ENCODE peak calls at places on chromosomes 16 and 17, in seven cellular contexts. X, S, U, A, C, P and R are unnamed samples.

GRCh38 chr16:31459722-31460581 is 651 bp downstream of the ARMC5 start:
- DNase-seq in S (peak), C (peak), X (peak), A (peak), P (peak), U (peak), R (peak)

GRCh38 chr17:1110844-1111598 is 68.8 kb downstream of the ABR start:
- DNase-seq in C (no peak), S (peak), P (peak), A (peak), X (no peak), U (peak), R (no peak)

GRCh38 chr16:66502020-66502913 is 47.7 kb downstream of the TK2 start:
- DNase-seq in C (no peak), X (no peak), U (no peak), S (no peak), P (peak), A (peak), R (no peak)

GRCh38 chr17:63448655-63449054 is 2.5 kb upstream of the CYB561 start:
- DNase-seq in S (no peak), P (no peak), A (no peak), C (no peak), X (no peak), U (no peak), R (no peak)

GRCh38 chr17:2792541-2793169 is 3.6 kb upstream of the RAP1GAP2 start:
- DNase-seq in S (no peak), C (no peak), U (no peak), A (no peak), X (no peak), P (no peak), R (peak)

GRCh38 chr17:1304962-1305361 is 25.5 kb downstream of the TRARG1 start:
- DNase-seq in X (no peak), U (no peak), A (no peak), S (no peak), C (no peak), P (no peak), R (no peak)

GRCh38 chr16:69381231-69381630 is 4.6 kb downstream of the TERF2 start:
- DNase-seq in C (no peak), P (no peak), A (no peak), S (no peak), X (no peak), U (no peak), R (no peak)

GRCh38 chr16:75377971-75378386 is 55.3 kb downstream of the CFDP1 start:
- DNase-seq in C (no peak), S (peak), X (no peak), A (no peak), P (no peak), U (no peak), R (no peak)

GRCh38 chr17:1539811-1540210 is 22.8 kb downstream of the PITPNA start:
- DNase-seq in X (no peak), A (no peak), C (no peak), P (no peak), U (no peak), S (no peak), R (no peak)

GRCh38 chr17:34299017-34299416 is 13.5 kb downstream of the CCL11 start:
- DNase-seq in A (no peak), U (no peak), P (no peak), S (no peak), C (no peak), X (no peak), R (no peak)

GRCh38 chr16:58031016-58031800 is 5.7 kb downstream of the MMP15 start:
- DNase-seq in S (no peak), C (no peak), X (no peak), P (no peak), U (no peak), A (no peak), R (no peak)

GRCh38 chr16:47143677-47144558 is at the start of gene NETO2:
- DNase-seq in X (peak), C (peak), A (peak), U (peak), S (peak), P (peak), R (peak)

GRCh38 chr17:45388604-45389325 is 43.9 kb downstream of the ARHGAP27 start:
- DNase-seq in X (no peak), U (no peak), A (no peak), P (no peak), C (no peak), S (peak), R (no peak)